ENCODE peak calls at places on chromosomes 16 and 17, in ten cellular contexts. I is psoas muscle, M is AG10803, G is type B pancreatic cell, T is foreskin keratinocyte, O is mesothelial cell of epicardium, C is heart left ventricle, X is cardiac muscle cell, E is pancreas, J is cardiac fibroblast. Y is an unnamed sample.

GRCh38 chr17:9729735-9730420 is 61.5 kb downstream of the DHRS7C start:
- DNase-seq in I (no peak), M (peak), G (no peak), T (peak), O (no peak), C (no peak), X (no peak), E (no peak), J (peak), Y (no peak)

GRCh38 chr17:12536472-12536871 is 129.2 kb upstream of the MYOCD start:
- DNase-seq in I (no peak), M (no peak), G (no peak), T (peak), O (no peak), C (no peak), X (no peak), E (no peak), J (no peak), Y (no peak)

GRCh38 chr17:12603566-12603965 is 62.1 kb upstream of the MYOCD start:
- DNase-seq in I (no peak), M (no peak), G (no peak), T (no peak), O (no peak), C (no peak), X (no peak), E (no peak), J (no peak), Y (no peak)

GRCh38 chr17:45919136-45919535 is 24.8 kb downstream of the MAPT start:
- DNase-seq in I (no peak), M (no peak), G (no peak), T (no peak), O (no peak), C (no peak), X (no peak), E (no peak), J (no peak), Y (no peak)

GRCh38 chr16:68909099-68909733 is 65.9 kb downstream of the TANGO6 start:
- DNase-seq in I (no peak), M (no peak), G (no peak), T (no peak), O (no peak), C (no peak), X (no peak), E (no peak), J (no peak), Y (no peak)

GRCh38 chr16:25030420-25031131 is 15.4 kb upstream of the ARHGAP17 start:
- DNase-seq in I (no peak), M (no peak), G (no peak), T (no peak), O (no peak), C (no peak), X (no peak), E (no peak), J (no peak), Y (no peak)

GRCh38 chr17:8137645-8138342 is 13.9 kb upstream of the HES7 start:
- DNase-seq in I (no peak), M (no peak), G (no peak), T (no peak), O (peak), C (no peak), X (no peak), E (no peak), J (no peak), Y (no peak)

GRCh38 chr16:30697264-30698138 is 1.5 kb upstream of the SRCAP start:
- DNase-seq in I (no peak), M (no peak), G (no peak), T (no peak), O (no peak), C (no peak), X (no peak), E (no peak), J (peak), Y (no peak)

GRCh38 chr17:32451879-32452278 is 7.6 kb downstream of the PSMD11 start:
- DNase-seq in I (no peak), M (no peak), G (no peak), T (no peak), O (no peak), C (no peak), X (no peak), E (no peak), J (no peak), Y (no peak)

GRCh38 chr17:57989011-57989345 is 924 bp upstream of the VEZF1 start:
- DNase-seq in I (no peak), M (no peak), G (no peak), T (no peak), O (no peak), C (peak), X (no peak), E (no peak), J (peak), Y (no peak)
- TF ChIP-seq CTCF in I (no peak), M (peak), G (no peak), T (no peak), O (no peak), C (no peak), X (no peak), E (no peak), J (no peak), Y (peak)

GRCh38 chr17:66952681-66953638 is 11.5 kb upstream of the CACNG4 start:
- DNase-seq in I (no peak), M (no peak), G (no peak), T (no peak), O (no peak), C (no peak), X (no peak), E (no peak), J (no peak), Y (no peak)
- TF ChIP-seq CTCF in I (no peak), M (no peak), G (peak), T (no peak), O (no peak), C (no peak), X (no peak), E (no peak), J (no peak), Y (no peak)

GRCh38 chr16:87017388-87018012 is 299.7 kb downstream of the C16orf95 start:
- DNase-seq in I (no peak), M (peak), G (no peak), T (peak), O (no peak), C (no peak), X (peak), E (no peak), J (peak), Y (peak)
- TF ChIP-seq CTCF in I (no peak), M (peak), G (peak), T (peak), O (no peak), C (no peak), X (peak), E (no peak), J (peak), Y (peak)

DNA sequence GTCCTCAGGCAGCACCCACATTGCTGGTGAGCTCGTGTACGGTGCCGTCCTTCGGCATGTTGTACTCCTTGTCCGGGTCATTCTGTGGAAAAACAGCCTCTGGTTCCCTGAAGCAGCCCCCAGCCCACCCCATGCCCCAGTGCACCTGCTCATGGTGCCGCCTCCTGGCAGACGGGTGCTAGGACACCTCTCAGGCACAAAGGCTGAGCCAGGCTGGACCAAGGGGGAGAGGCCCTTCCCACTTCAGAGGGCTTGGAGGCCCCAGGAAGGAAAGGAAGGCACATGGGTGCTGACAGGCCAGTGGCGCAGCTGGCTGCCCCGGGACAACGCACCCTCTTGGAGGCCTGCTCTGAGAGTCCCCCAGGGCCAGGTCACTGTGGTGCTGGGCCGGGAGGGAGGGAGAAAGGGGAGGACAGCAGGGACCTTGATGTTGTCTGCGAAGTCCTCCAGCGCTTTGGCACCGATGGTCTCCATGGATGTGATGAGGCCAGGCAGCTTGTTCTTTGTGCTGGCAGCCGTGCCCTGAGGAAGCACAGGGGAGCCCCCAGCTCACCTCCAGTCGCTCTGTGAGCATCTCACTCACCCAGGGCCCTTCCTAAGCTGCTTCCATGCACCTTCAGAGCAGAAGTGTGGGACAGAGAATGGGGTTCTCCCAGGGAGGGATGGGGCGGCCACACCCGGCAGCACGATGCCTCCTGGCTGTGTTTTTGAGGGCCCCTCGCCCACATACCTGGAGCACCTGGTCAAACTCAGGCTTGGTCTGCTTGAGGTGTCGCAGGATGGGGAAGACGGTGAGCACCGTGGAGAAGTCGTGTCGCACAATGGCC is 9.3 kb downstream of the ZACN start:
- DNase-seq in I (no peak), M (no peak), G (peak), T (no peak), O (no peak), C (no peak), X (no peak), E (peak), J (no peak), Y (no peak)
- TF ChIP-seq CTCF in I (no peak), M (no peak), G (peak), T (peak), O (no peak), C (no peak), X (no peak), E (no peak), J (no peak), Y (no peak)

GRCh38 chr16:2465653-2466415 is 5.3 kb upstream of the NTN3 start:
- DNase-seq in I (no peak), M (no peak), G (no peak), T (no peak), O (no peak), C (no peak), X (no peak), E (no peak), J (no peak), Y (no peak)
- TF ChIP-seq CTCF in I (no peak), M (peak), G (peak), T (peak), O (no peak), C (no peak), X (peak), E (no peak), J (peak), Y (peak)

DNA sequence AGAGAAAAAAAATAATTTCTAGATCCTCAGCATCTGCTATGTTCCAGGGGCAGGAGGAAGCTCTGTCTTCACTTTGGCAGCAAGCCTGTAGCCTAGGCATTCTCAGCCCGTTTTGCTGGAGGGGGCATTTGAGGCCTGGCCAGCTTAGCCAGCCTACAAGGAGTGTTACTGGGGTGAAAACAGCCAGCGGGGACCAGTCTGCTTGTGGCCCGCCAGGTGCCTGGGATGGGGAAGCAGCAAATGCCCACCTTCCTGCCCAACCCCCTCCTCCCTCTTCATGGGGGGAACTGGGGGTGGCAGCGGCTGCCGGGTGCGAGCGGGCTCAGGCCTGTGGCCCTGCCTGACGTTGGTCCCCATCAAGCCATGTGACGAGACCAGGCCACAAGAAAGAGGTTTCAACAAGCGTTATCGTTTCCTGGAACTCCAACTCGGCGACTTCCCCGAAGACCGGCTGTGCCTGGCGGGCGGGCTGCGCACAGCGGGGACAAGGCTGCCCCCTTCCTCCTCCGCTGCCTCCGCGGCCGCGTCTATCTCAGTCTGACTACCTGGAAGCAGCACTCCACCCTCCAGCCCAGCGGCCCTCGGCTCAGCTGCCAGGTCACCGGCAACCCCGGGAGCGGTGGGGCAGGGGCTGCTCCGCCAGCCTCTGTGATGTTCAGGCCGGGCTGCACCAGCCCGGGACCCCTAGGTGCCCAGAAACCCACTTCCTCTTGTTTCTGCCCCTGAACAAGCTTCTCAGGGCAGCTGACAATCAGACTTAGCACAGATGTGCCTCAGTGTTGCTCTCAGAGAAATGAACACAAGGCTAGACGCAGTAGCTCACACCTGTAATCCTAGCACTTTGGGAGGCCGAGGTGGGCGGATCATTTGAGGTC is 22.9 kb downstream of the SOCS1 start:
- DNase-seq in I (peak), M (no peak), G (no peak), T (no peak), O (no peak), C (peak), X (no peak), E (no peak), J (no peak), Y (no peak)
- TF ChIP-seq CTCF in I (no peak), M (no peak), G (no peak), T (no peak), O (no peak), C (no peak), X (no peak), E (no peak), J (no peak), Y (no peak)

GRCh38 chr17:44408786-44409185 is 19.3 kb upstream of the ITGA2B start:
- DNase-seq in I (no peak), M (no peak), G (no peak), T (no peak), O (no peak), C (no peak), X (no peak), E (no peak), J (no peak), Y (no peak)

GRCh38 chr17:44414394-44415155 is 25.1 kb upstream of the ITGA2B start:
- DNase-seq in I (no peak), M (peak), G (no peak), T (no peak), O (no peak), C (no peak), X (no peak), E (no peak), J (no peak), Y (no peak)

DNA sequence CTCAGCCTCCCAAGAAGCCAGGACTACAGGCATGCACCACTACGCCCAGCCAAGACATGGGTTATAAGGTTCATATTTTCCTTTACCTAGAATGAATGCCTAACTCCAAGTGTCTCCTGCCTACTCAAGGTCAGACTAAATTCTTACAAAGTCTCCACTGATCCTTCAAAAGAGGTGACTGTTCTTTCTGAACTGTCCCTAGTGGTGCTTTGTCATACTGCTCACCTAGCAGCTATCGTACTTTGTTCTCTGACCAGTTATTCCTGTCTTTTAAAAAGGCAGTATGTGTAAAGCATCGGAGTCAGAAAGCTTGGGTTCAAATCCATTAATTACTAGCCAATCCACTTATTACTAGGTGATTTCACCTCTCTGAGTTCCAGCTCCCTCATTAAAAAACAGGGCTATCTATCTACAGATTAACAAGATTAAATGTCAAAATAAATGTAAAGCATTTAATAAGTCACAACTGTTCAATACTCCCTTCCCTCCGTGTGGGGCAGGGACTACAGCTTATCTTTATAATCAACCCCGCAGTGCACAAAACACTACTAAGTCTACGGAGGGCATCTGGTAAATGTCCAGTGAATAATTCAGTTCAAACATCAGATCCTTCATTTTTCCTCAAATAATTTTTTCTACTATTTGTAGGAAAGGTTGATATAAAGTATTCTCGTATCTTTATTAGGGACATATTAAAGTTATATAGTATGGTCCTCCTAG is 20.0 kb upstream of the ITGA2B start:
- DNase-seq in I (no peak), M (no peak), G (no peak), T (no peak), O (no peak), C (no peak), X (no peak), E (no peak), J (no peak), Y (no peak)
- TF ChIP-seq CTCF in I (no peak), M (no peak), G (peak), T (no peak), O (no peak), C (no peak), X (no peak), E (no peak), J (peak), Y (no peak)

DNA sequence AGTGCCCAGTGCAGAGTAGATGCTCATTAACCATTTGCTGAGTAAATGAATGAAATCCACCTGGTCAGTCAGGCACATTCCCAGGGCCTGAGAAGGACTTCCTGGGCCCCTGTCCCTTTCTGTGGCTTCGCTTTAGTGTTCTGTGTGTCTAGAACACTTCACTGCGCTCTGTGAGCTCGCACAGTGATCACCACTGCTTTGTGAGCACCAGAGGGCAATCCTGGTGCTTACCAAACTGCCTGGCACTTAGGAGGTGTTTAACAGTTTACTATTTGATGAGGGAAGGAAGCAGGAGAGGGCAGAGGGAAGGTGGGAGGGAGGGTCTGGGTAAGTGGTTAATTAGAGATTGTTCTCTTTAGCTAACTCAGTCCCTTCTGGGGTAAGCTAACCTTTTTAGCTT is 26.2 kb downstream of the SALL1 start:
- DNase-seq in I (no peak), M (no peak), G (no peak), T (no peak), O (no peak), C (no peak), X (no peak), E (no peak), J (no peak), Y (no peak)
- TF ChIP-seq CTCF in I (no peak), M (no peak), G (no peak), T (no peak), O (no peak), C (no peak), X (no peak), E (no peak), J (no peak), Y (no peak)

GRCh38 chr17:80363518-80364090 is 51.4 kb upstream of the ENDOV start:
- DNase-seq in I (no peak), M (no peak), G (no peak), T (no peak), O (no peak), C (peak), X (no peak), E (peak), J (no peak), Y (no peak)

GRCh38 chr17:80363120-80363515 is 51.8 kb upstream of the ENDOV start:
- DNase-seq in I (no peak), M (no peak), G (no peak), T (no peak), O (no peak), C (peak), X (peak), E (no peak), J (peak), Y (no peak)

GRCh38 chr17:80365001-80365965 is 49.7 kb upstream of the ENDOV start:
- DNase-seq in I (no peak), M (no peak), G (no peak), T (no peak), O (no peak), C (peak), X (no peak), E (peak), J (no peak), Y (no peak)

GRCh38 chr17:80362428-80363119 is 52.4 kb upstream of the ENDOV start:
- DNase-seq in I (peak), M (peak), G (no peak), T (no peak), O (no peak), C (peak), X (peak), E (no peak), J (peak), Y (peak)

DNA sequence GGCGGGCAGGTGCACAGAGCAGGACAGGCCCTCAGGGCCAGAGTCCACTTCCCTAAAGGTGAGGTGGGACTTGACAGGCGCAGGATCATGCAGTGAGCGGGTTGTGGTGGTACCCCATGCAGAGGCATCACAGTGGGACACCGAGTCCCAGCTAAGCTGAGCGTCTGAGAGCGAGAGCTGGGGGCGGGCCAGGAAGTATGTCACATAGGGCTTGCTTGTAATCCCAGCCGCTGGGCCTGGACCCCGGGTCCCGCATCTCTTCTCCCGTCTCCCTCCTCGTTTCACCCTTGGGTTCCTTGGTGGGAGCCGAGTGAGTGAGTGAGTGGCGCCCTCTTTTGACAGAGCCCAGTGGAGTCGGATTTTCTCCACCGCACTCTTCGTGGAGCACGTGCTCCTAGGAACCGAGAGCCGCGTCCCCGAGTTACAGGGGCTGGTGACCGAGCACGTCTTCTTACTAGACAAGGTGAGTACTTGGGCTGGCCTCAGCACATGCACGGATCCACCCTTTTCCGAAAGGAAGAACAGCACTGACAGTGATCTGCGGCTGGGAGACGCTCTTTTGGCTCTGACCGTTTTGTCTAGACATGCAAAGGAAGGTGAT is 50.8 kb upstream of the ENDOV start:
- DNase-seq in I (no peak), M (no peak), G (no peak), T (peak), O (peak), C (peak), X (peak), E (peak), J (no peak), Y (no peak)
- TF ChIP-seq CTCF in I (peak), M (peak), G (peak), T (peak), O (no peak), C (peak), X (peak), E (no peak), J (peak), Y (peak)

GRCh38 chr16:1884155-1884760 is 12.3 kb upstream of the MEIOB start:
- DNase-seq in I (no peak), M (peak), G (no peak), T (no peak), O (no peak), C (no peak), X (peak), E (no peak), J (peak), Y (no peak)
- TF ChIP-seq CTCF in I (no peak), M (peak), G (peak), T (peak), O (peak), C (no peak), X (peak), E (no peak), J (peak), Y (no peak)

Y was measured in BJ.